ENCODE peak calls at places on chromosomes 12 and 14, in four cellular contexts. U, C, G and L are unnamed samples.

GRCh38 chr12:124745468-124745890 is 118.2 kb downstream of the SCARB1 start:
- DNase-seq in U (no peak), C (no peak), G (no peak), L (no peak)

GRCh38 chr14:19902409-19902808 is 18.0 kb upstream of the OR4K5 start:
- DNase-seq in U (no peak), C (no peak), G (no peak), L (no peak)

GRCh38 chr12:67710582-67710981 is 62.0 kb downstream of the DYRK2 start:
- DNase-seq in U (no peak), C (peak; percentile 66), G (no peak), L (no peak)

GRCh38 chr14:20998674-20999366 is at the start of gene SLC39A2:
- DNase-seq in U (no peak), C (peak; percentile 79), G (no peak), L (peak; percentile 78)

GRCh38 chr12:1852076-1852475 is 31.7 kb downstream of the LRTM2 start:
- DNase-seq in U (no peak), C (no peak), G (no peak), L (no peak)

GRCh38 chr12:124248862-124249825 is 45.7 kb upstream of the RFLNA start:
- DNase-seq in U (no peak), C (no peak), G (no peak), L (no peak)

GRCh38 chr12:47737936-47738335 is 12.6 kb upstream of the ENDOU start:
- DNase-seq in U (no peak), C (no peak), G (no peak), L (no peak)

GRCh38 chr14:94773017-94773681 is 3.2 kb upstream of the GSC start:
- DNase-seq in U (no peak), C (no peak), G (peak; percentile 87), L (no peak)

GRCh38 chr12:124805050-124805449 is 58.6 kb downstream of the SCARB1 start:
- DNase-seq in U (no peak), C (no peak), G (no peak), L (no peak)

GRCh38 chr12:104750061-104750460 is 208.0 kb downstream of the SLC41A2 start:
- DNase-seq in U (peak; percentile 49), C (no peak), G (no peak), L (peak; percentile 55)

GRCh38 chr12:3533703-3534386 is 42.8 kb downstream of the PRMT8 start:
- DNase-seq in U (no peak), C (peak; percentile 42), G (no peak), L (no peak)

GRCh38 chr12:68264175-68264863 is 10.9 kb upstream of the IL22 start:
- DNase-seq in U (no peak), C (no peak), G (no peak), L (no peak)

GRCh38 chr14:99951085-99951484 is 114.1 kb upstream of the EVL start:
- DNase-seq in U (no peak), C (no peak), G (no peak), L (no peak)

GRCh38 chr12:7190268-7191055 is 976 bp downstream of the PEX5 start:
- DNase-seq in U (no peak), C (no peak), G (peak; percentile 16), L (no peak)